ENCODE peak calls at places on chromosomes 13 and 19, in six cellular contexts. O is A549, Q is HepG2, P is thyroid gland, R is body of pancreas, N is tibial nerve. S is an unnamed sample.

GRCh38 chr13:26495749-26496148 is 61.7 kb upstream of the WASF3 start:
- DNase-seq in O (no peak), Q (no peak), P (no peak), R (no peak), N (no peak), S (no peak)

GRCh38 chr19:49862411-49863253 is 4.7 kb downstream of the PNKP start:
- DNase-seq in O (no peak), Q (peak), P (peak), R (peak), N (no peak), S (no peak)

GRCh38 chr19:32186542-32187330 is 158.7 kb upstream of the ZNF507 start:
- DNase-seq in O (no peak), Q (no peak), P (no peak), R (no peak), N (no peak), S (no peak)

GRCh38 chr13:114157869-114158495 is 21.1 kb upstream of the CFAP97D2 start:
- DNase-seq in O (no peak), Q (no peak), P (no peak), R (no peak), N (no peak), S (no peak)

GRCh38 chr13:39410089-39410901 is 192.7 kb downstream of the LHFPL6 start:
- DNase-seq in O (no peak), Q (no peak), P (no peak), R (peak), N (no peak), S (no peak)

GRCh38 chr19:7522923-7523667 is 671 bp downstream of the MCOLN1 start:
- DNase-seq in O (no peak), Q (peak), P (no peak), R (no peak), N (no peak), S (peak)

GRCh38 chr13:98570929-98571372 is 6.0 kb downstream of the STK24 start:
- DNase-seq in O (no peak), Q (peak), P (peak), R (peak), N (no peak), S (no peak)

GRCh38 chr13:69580255-69580654 is 527.4 kb upstream of the ATXN8OS start:
- DNase-seq in O (no peak), Q (no peak), P (no peak), R (no peak), N (no peak), S (no peak)

GRCh38 chr13:40438999-40439797 is 227.2 kb downstream of the FOXO1 start:
- DNase-seq in O (no peak), Q (no peak), P (no peak), R (peak), N (peak), S (no peak)

GRCh38 chr19:51808333-51808986 is 13.5 kb downstream of the FPR3 start:
- DNase-seq in O (no peak), Q (peak), P (no peak), R (no peak), N (no peak), S (no peak)

GRCh38 chr13:37134411-37135041 is 29.1 kb upstream of the CSNK1A1L start:
- DNase-seq in O (no peak), Q (no peak), P (no peak), R (peak), N (no peak), S (no peak)

GRCh38 chr19:58408152-58409009 is at the start of gene ZNF584:
- DNase-seq in O (peak), Q (peak), P (peak), R (peak), N (peak), S (peak)
- TF ChIP-seq POLR2A in O (peak), Q (peak), P (peak), R (peak), N (peak), S (peak)

GRCh38 chr19:1854032-1854541 is 5.8 kb upstream of the REXO1 start:
- DNase-seq in O (no peak), Q (no peak), P (no peak), R (no peak), N (no peak), S (no peak)

GRCh38 chr19:1856345-1856697 is 7.1 kb downstream of the KLF16 start:
- DNase-seq in O (no peak), Q (no peak), P (no peak), R (no peak), N (no peak), S (no peak)

GRCh38 chr19:1854542-1855039 is 6.3 kb upstream of the REXO1 start:
- DNase-seq in O (no peak), Q (no peak), P (no peak), R (no peak), N (no peak), S (peak)

GRCh38 chr19:1855828-1856255 is 7.5 kb downstream of the KLF16 start:
- DNase-seq in O (no peak), Q (no peak), P (no peak), R (no peak), N (no peak), S (peak)

DNA sequence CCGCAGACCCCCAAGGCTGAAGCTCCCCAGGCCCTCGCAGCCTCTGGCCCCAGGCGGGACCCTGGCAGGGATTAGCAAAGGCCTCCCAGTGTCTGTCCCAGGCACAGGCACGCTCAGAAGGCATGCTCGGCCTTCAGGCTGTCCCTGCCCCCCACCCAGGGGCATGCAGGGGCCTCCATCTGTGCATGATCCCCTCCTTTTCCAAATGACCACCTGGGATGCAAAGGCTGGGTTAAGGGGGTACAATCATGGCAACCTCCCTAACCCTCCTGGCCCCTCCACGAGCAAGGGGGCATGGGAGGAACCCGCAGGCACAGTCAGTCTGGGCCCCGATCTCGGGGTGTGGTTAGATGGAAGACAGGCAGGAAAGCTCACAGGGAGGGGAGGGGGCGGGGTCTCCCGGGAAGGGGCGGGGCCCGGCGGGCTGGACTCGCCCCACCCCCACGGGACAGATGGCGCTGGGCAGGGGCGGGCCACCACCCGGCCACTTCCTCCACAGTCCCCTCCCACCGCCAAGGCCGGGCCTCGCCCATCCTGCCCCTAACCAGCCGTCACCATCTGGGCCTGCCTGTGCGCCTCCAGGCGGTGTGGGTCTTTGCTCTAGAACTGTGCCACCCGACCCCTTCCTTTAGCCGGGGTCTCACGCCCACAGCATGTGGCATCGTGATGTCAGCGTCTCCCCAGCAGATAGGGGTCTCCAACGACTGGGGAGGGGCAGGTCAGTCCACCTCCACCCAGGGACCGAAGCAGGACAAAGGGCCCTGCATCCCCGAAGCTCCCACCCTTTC is 7.0 kb upstream of the REXO1 start:
- DNase-seq in O (peak), Q (no peak), P (peak), R (peak), N (peak), S (peak)
- TF ChIP-seq POLR2A in O (no peak), Q (no peak), P (peak), R (peak), N (peak), S (peak)

GRCh38 chr19:12913011-12913561 is 6.0 kb downstream of the SYCE2 start:
- DNase-seq in O (no peak), Q (peak), P (peak), R (peak), N (peak), S (no peak)

GRCh38 chr19:12918253-12918652 is 840 bp downstream of the SYCE2 start:
- DNase-seq in O (no peak), Q (no peak), P (no peak), R (no peak), N (no peak), S (no peak)

DNA sequence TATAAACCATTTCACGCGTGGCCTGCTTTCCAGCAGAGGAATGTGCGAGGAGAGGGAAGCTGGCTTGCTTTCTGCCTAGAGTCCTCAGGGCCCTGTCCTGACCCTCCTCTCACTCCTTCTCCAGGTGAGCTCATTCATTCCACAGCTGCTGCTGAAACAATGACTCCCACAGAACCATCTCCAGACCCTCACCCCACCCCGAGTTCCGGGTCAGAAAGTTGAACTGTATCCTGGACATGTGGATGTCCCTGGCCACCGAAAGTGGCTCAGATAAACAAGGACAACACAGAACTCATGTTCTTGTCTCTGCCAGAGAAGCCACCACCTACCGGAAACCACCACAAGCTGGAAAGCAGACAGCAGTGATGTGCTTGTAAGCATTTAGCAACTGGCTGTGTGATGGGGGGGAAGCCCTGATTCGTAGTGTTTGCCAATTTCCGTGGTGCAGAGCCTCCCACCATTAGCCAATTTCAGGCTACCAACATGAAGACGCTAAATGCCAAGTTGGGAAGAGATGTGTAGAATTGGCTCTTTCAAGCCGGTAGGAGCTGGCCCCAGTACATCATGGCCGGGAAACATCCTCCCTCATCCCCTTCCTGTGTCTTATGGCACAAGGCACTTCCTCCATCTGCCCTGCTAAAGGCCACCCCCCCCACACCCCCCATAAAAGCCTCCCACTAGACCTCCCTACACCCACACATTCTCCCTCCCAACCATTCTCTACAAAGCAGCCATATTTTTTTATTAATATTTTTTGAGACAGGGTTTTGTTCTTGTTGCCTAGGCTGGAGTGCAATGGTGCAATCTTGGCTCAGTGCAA is 5.0 kb downstream of the SYCE2 start:
- DNase-seq in O (no peak), Q (peak), P (peak), R (peak), N (peak), S (no peak)
- TF ChIP-seq POLR2A in O (no peak), Q (no peak), P (no peak), R (no peak), N (no peak), S (no peak)

GRCh38 chr19:54155694-54156093 is 3.8 kb downstream of the LENG1 start:
- DNase-seq in O (no peak), Q (no peak), P (no peak), R (no peak), N (no peak), S (no peak)
- TF ChIP-seq POLR2A in O (no peak), Q (no peak), P (peak), R (no peak), N (no peak), S (no peak)

DNA sequence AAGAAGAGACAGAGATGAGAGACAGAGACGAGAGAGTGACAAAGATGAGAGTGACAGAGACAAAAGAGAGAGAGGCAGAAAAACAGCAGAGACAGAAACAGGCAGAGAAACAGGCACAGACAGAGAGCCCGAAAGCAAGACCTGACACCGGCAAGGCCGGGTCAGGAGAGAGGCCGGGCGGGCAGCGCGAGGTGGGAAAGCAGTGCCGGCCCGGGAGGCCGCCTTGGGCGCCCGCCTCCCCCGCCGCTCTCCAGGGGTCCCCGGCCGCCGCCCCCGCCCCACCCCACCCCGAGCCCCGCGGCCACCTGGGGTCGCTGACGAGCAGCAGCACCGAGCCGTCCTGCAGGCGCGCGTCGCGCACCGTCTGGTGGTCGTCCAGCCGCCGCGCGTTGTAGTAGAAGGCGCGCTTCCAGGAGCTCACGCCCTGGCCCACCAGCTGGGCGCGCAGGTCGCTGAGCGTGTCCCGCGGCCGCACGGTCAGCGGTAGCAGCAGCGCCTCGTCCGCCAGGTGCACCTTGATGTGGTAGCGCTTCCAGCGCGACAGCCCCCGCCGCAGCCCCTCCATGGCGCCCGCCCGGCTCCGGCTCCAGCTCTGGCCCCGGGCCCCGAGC is at the start of gene TINCR:
- DNase-seq in O (no peak), Q (no peak), P (no peak), R (no peak), N (no peak), S (no peak)
- TF ChIP-seq POLR2A in O (no peak), Q (no peak), P (no peak), R (no peak), N (no peak), S (no peak)

DNA sequence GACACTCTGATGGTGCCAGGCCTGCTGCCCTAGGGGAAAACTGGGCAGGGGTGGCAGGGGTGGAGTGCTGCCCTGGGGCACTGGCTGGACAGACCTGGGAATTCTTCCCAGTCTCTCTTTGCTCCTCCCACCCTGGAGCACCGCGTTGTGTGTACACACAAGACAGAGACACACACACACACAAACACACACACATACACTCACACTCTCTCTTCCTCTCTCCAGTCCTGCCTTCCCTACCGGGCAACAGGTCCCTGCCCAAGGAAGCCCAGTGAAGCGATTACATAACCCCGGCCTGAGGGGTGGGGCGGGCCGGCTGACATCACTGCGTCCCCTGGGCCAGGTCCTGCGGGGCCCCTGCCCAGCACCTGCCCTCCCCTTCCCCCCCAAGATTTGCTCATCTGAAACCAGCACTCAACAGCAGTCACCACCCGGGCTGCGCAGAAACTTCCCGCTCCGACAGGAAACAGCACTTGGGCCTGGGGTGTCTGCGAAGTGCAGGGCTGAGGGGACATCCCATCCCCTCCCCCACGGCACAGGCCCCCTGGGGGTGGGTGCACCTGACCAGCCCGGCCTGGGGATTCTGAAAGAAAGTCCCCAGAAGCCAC is 1.2 kb downstream of the MKNK2 start:
- DNase-seq in O (no peak), Q (peak), P (peak), R (peak), N (peak), S (peak)
- TF ChIP-seq POLR2A in O (no peak), Q (no peak), P (peak), R (peak), N (no peak), S (peak)

GRCh38 chr13:42708391-42708790 is 73.0 kb upstream of the FAM216B start:
- DNase-seq in O (no peak), Q (no peak), P (no peak), R (no peak), N (no peak), S (no peak)
- TF ChIP-seq POLR2A in O (no peak), Q (no peak), P (no peak), R (no peak), N (no peak), S (no peak)

GRCh38 chr19:30385666-30386065 is 13.5 kb downstream of the ZNF536 start:
- DNase-seq in O (no peak), Q (no peak), P (no peak), R (no peak), N (no peak), S (no peak)
- TF ChIP-seq POLR2A in O (no peak), Q (no peak), P (no peak), R (no peak), N (no peak), S (no peak)